ENCODE peak calls at places on chromosome 18, in five cellular contexts. V is SJSA1; S is colonic mucosa; U is adrenal gland; F is naive thymus-derived CD4-positive, alpha-beta T cell. O is an unnamed sample.

GRCh38 chr18:52636536-52636935 is 296.5 kb downstream of the DCC start:
- DNase-seq in V (no peak), S (no peak), U (no peak), F (no peak), O (no peak)

GRCh38 chr18:58180738-58181353 is 136.8 kb downstream of the NEDD4L start:
- DNase-seq in V (no peak), S (peak; percentile 78), U (peak; percentile 72), F (peak; percentile 50), O (peak; percentile 55)

GRCh38 chr18:7230646-7231349 is at the start of gene LRRC30:
- DNase-seq in V (no peak), S (no peak), U (no peak), F (no peak), O (no peak)

GRCh38 chr18:3655637-3656050 is 205.7 kb downstream of the TGIF1 start:
- DNase-seq in V (no peak), S (no peak), U (no peak), F (no peak), O (no peak)

GRCh38 chr18:3029215-3029972 is 16.4 kb upstream of the LPIN2 start:
- DNase-seq in V (no peak), S (peak; percentile 33), U (no peak), F (no peak), O (no peak)

GRCh38 chr18:13217466-13217961 is 1.0 kb upstream of the LDLRAD4 start:
- DNase-seq in V (no peak), S (peak; percentile 62), U (peak; percentile 72), F (peak; percentile 67), O (peak; percentile 55)

GRCh38 chr18:67710639-67711038 is 194.1 kb upstream of the DSEL start:
- DNase-seq in V (no peak), S (no peak), U (no peak), F (no peak), O (no peak)

GRCh38 chr18:1048048-1048447 is 143.4 kb downstream of the ADCYAP1 start:
- DNase-seq in V (no peak), S (no peak), U (no peak), F (no peak), O (no peak)

GRCh38 chr18:28003451-28003850 is 173.5 kb downstream of the CDH2 start:
- DNase-seq in V (no peak), S (no peak), U (peak; percentile 21), F (no peak), O (no peak)

GRCh38 chr18:21489119-21489750 is 111.3 kb downstream of the ESCO1 start:
- DNase-seq in V (no peak), S (peak; percentile 49), U (peak; percentile 68), F (no peak), O (peak; percentile 14)

GRCh38 chr18:11553098-11553940 is 56.1 kb upstream of the SLC35G4 start:
- DNase-seq in V (no peak), S (peak; percentile 24), U (peak; percentile 43), F (no peak), O (peak; percentile 46)

GRCh38 chr18:25279961-25280360 is 72.0 kb downstream of the ZNF521 start:
- DNase-seq in V (no peak), S (no peak), U (no peak), F (no peak), O (no peak)

GRCh38 chr18:67733094-67733493 is 216.6 kb upstream of the DSEL start:
- DNase-seq in V (no peak), S (no peak), U (no peak), F (no peak), O (no peak)

GRCh38 chr18:9854801-9855676 is 30.7 kb upstream of the TXNDC2 start:
- DNase-seq in V (no peak), S (no peak), U (peak; percentile 48), F (no peak), O (no peak)

GRCh38 chr18:47260138-47260923 is 8.9 kb upstream of the SKOR2 start:
- DNase-seq in V (no peak), S (peak; percentile 62), U (peak; percentile 54), F (peak; percentile 44), O (no peak)

GRCh38 chr18:10770264-10770663 is 244.4 kb downstream of the NAPG start:
- DNase-seq in V (no peak), S (no peak), U (no peak), F (no peak), O (no peak)

GRCh38 chr18:58901783-58902182 is 37.1 kb downstream of the ZNF532 start:
- DNase-seq in V (no peak), S (no peak), U (no peak), F (no peak), O (no peak)

GRCh38 chr18:11167778-11168177 is 18.4 kb upstream of the PIEZO2 start:
- DNase-seq in V (no peak), S (no peak), U (no peak), F (no peak), O (no peak)

GRCh38 chr18:59927246-59927825 is 27.5 kb downstream of the PMAIP1 start:
- DNase-seq in V (no peak), S (no peak), U (no peak), F (peak; percentile 38), O (no peak)

GRCh38 chr18:12744103-12744502 is 41.3 kb downstream of the PSMG2 start:
- DNase-seq in V (no peak), S (no peak), U (peak; percentile 17), F (no peak), O (no peak)

GRCh38 chr18:49788327-49788908 is 24.9 kb downstream of the ACAA2 start:
- DNase-seq in V (no peak), S (no peak), U (no peak), F (no peak), O (no peak)

GRCh38 chr18:8365006-8365405 is 244.2 kb upstream of the RAB12 start:
- DNase-seq in V (no peak), S (no peak), U (no peak), F (no peak), O (no peak)

GRCh38 chr18:33744032-33744697 is 166.1 kb downstream of the ASXL3 start:
- DNase-seq in V (no peak), S (peak; percentile 19), U (no peak), F (no peak), O (no peak)

GRCh38 chr18:3525870-3526420 is 76.0 kb downstream of the TGIF1 start:
- DNase-seq in V (no peak), S (no peak), U (no peak), F (peak; percentile 26), O (peak; percentile 81)

GRCh38 chr18:11105463-11105862 is 43.9 kb downstream of the PIEZO2 start:
- DNase-seq in V (no peak), S (no peak), U (no peak), F (no peak), O (no peak)

GRCh38 chr18:22214731-22215528 is 45.5 kb downstream of the GATA6 start:
- DNase-seq in V (no peak), S (no peak), U (no peak), F (no peak), O (no peak)

GRCh38 chr18:69774831-69775230 is 172.8 kb downstream of the CD226 start:
- DNase-seq in V (no peak), S (no peak), U (no peak), F (no peak), O (no peak)

GRCh38 chr18:42617086-42617725 is 498.3 kb downstream of the RIT2 start:
- DNase-seq in V (no peak), S (no peak), U (no peak), F (no peak), O (no peak)

GRCh38 chr18:42611134-42611533 is 504.4 kb downstream of the RIT2 start:
- DNase-seq in V (no peak), S (no peak), U (no peak), F (no peak), O (no peak)

GRCh38 chr18:42619771-42620170 is 495.7 kb downstream of the RIT2 start:
- DNase-seq in V (no peak), S (no peak), U (no peak), F (no peak), O (no peak)

GRCh38 chr18:42620585-42620984 is 494.9 kb downstream of the RIT2 start:
- DNase-seq in V (no peak), S (no peak), U (no peak), F (no peak), O (no peak)

DNA sequence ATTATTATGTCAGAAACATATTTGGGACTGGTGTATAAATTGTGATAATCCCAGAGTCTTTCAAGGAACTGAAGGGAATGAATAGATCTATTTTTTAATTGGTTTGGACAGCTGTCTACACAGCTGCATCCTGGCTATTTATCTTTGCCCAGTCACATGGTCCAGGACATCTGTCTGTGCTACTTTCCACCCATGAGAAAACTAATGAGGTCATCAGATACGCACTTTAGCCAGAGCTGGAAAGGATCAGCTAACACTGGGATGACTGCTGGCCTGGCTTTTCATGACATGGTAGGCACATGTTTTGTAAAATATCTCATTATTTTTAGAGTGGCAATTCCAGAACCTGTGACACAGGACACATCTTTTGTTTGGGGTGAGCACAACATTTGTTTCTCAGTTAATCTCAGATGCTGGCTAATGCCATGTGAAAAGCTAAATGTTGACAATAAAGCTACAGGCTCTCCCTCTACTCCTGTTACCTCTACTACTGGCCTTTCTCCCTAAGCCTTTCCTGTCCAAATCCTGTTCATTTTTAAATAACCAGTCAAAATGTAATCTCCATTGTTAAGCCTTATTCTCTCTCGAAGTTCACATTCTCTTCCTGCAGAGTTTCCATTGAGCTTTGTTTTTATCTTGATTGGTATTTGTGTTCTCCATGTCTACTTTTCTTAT is 500.7 kb downstream of the RIT2 start:
- DNase-seq in V (no peak), S (no peak), U (no peak), F (no peak), O (no peak)
- H3K27ac ChIP-seq in V (no peak overlapping the region), S (no peak overlapping the region), U (no peak overlapping the region), F (no peak overlapping the region), O (no peak overlapping the region)

GRCh38 chr18:61606759-61607158 is 273.5 kb downstream of the CDH20 start:
- DNase-seq in V (peak; percentile 98), S (peak; percentile 33), U (peak; percentile 82), F (no peak), O (no peak)
- H3K27ac ChIP-seq in V (peak overlapping the region; percentile 97), S (no peak overlapping the region), U (no peak overlapping the region), F (no peak overlapping the region), O (no peak overlapping the region)

GRCh38 chr18:78564030-78564429 is 415.6 kb upstream of the SALL3 start:
- DNase-seq in V (no peak), S (no peak), U (no peak), F (no peak), O (no peak)

GRCh38 chr18:78559584-78559983 is 420.0 kb upstream of the SALL3 start:
- DNase-seq in V (no peak), S (no peak), U (no peak), F (no peak), O (no peak)

GRCh38 chr18:78562446-78563020 is 417.1 kb upstream of the SALL3 start:
- DNase-seq in V (no peak), S (no peak), U (no peak), F (no peak), O (no peak)

GRCh38 chr18:78563110-78563509 is 416.5 kb upstream of the SALL3 start:
- DNase-seq in V (no peak), S (no peak), U (no peak), F (no peak), O (no peak)

GRCh38 chr18:78561757-78562445 is 417.7 kb upstream of the SALL3 start:
- DNase-seq in V (no peak), S (no peak), U (no peak), F (no peak), O (no peak)
- H3K27ac ChIP-seq in V (no peak overlapping the region), S (no peak overlapping the region), U (no peak overlapping the region), F (no peak overlapping the region), O (no peak overlapping the region)

DNA sequence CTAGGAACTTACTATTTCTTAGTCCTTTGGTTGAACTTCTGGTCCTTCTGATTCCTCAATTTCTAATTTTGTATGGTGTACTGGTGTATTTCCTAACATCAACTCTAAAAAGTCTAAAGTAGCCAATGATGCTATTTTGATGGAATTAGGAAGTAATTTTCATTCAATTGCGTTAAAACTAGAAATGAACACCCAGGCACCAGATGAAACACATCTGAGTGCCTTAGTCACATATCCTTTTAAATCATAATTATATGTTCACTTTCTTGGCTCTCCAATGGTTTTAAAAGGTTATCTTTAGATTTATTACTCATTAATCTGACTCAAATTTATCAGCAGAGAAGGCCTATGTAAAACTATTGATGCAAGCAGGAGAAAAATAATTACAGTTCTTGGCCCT is 119.7 kb downstream of the GAREM1 start:
- DNase-seq in V (no peak), S (no peak), U (no peak), F (no peak), O (no peak)
- H3K27ac ChIP-seq in V (no peak overlapping the region), S (no peak overlapping the region), U (no peak overlapping the region), F (no peak overlapping the region), O (no peak overlapping the region)

O was measured in CD4-positive, CD25-positive, alpha-beta regulatory T cell.